ENCODE peak calls at places on chromosomes 4 and X, in nine cellular contexts. One of them, this sample, is unnamed.

GRCh38 chrX:38664285-38664684 is 102.9 kb downstream of the TSPAN7 start:
- DNase-seq in foreskin fibroblast: peak
- DNase-seq in upper lobe of right lung: no peak
- DNase-seq in GM20000: no peak
- DNase-seq in astrocyte: peak
- DNase-seq in PC-9: no peak
- DNase-seq in IMR-90: peak
- DNase-seq in glutamatergic neuron: no peak
- DNase-seq in GM12864: no peak
- DNase-seq in this sample: peak

GRCh38 chr4:122831515-122832196 is 5.0 kb downstream of the FGF2 start:
- DNase-seq in GM12864: no peak
- DNase-seq in upper lobe of right lung: no peak
- DNase-seq in foreskin fibroblast: peak
- DNase-seq in glutamatergic neuron: no peak
- DNase-seq in GM20000: no peak
- DNase-seq in IMR-90: peak
- DNase-seq in astrocyte: peak
- DNase-seq in PC-9: no peak
- DNase-seq in this sample: peak

GRCh38 chr4:139886798-139887197 is 221.2 kb downstream of the MGST2 start:
- DNase-seq in PC-9: no peak
- DNase-seq in foreskin fibroblast: no peak
- DNase-seq in astrocyte: no peak
- DNase-seq in GM20000: no peak
- DNase-seq in IMR-90: no peak
- DNase-seq in glutamatergic neuron: no peak
- DNase-seq in GM12864: no peak
- DNase-seq in upper lobe of right lung: no peak
- DNase-seq in this sample: no peak

GRCh38 chrX:139091086-139091485 is 379.6 kb upstream of the FGF13 start:
- DNase-seq in IMR-90: no peak
- DNase-seq in foreskin fibroblast: no peak
- DNase-seq in GM12864: no peak
- DNase-seq in upper lobe of right lung: no peak
- DNase-seq in astrocyte: peak
- DNase-seq in GM20000: no peak
- DNase-seq in glutamatergic neuron: no peak
- DNase-seq in PC-9: no peak
- DNase-seq in this sample: no peak

GRCh38 chr4:185088899-185089298 is 54.2 kb upstream of the SLC25A4 start:
- DNase-seq in IMR-90: no peak
- DNase-seq in glutamatergic neuron: no peak
- DNase-seq in astrocyte: no peak
- DNase-seq in GM12864: no peak
- DNase-seq in GM20000: no peak
- DNase-seq in foreskin fibroblast: no peak
- DNase-seq in PC-9: no peak
- DNase-seq in upper lobe of right lung: no peak
- DNase-seq in this sample: no peak

GRCh38 chr4:16772366-16772850 is 126.0 kb downstream of the LDB2 start:
- DNase-seq in IMR-90: peak
- DNase-seq in glutamatergic neuron: no peak
- DNase-seq in foreskin fibroblast: peak
- DNase-seq in astrocyte: no peak
- DNase-seq in PC-9: no peak
- DNase-seq in GM20000: no peak
- DNase-seq in upper lobe of right lung: no peak
- DNase-seq in GM12864: no peak
- DNase-seq in this sample: no peak

GRCh38 chr4:78691971-78692814 is 84.0 kb upstream of the BMP2K start:
- DNase-seq in foreskin fibroblast: no peak
- DNase-seq in glutamatergic neuron: no peak
- DNase-seq in astrocyte: no peak
- DNase-seq in GM12864: no peak
- DNase-seq in GM20000: peak
- DNase-seq in upper lobe of right lung: no peak
- DNase-seq in PC-9: no peak
- DNase-seq in IMR-90: peak
- DNase-seq in this sample: no peak

GRCh38 chr4:39339968-39340367 is 26.2 kb downstream of the RFC1 start:
- DNase-seq in PC-9: no peak
- DNase-seq in glutamatergic neuron: no peak
- DNase-seq in IMR-90: no peak
- DNase-seq in foreskin fibroblast: no peak
- DNase-seq in astrocyte: no peak
- DNase-seq in GM12864: no peak
- DNase-seq in upper lobe of right lung: no peak
- DNase-seq in GM20000: no peak
- DNase-seq in this sample: no peak

GRCh38 chrX:137747231-137747630 is 181.3 kb downstream of the ZIC3 start:
- DNase-seq in glutamatergic neuron: no peak
- DNase-seq in IMR-90: no peak
- DNase-seq in foreskin fibroblast: no peak
- DNase-seq in astrocyte: no peak
- DNase-seq in PC-9: no peak
- DNase-seq in GM20000: no peak
- DNase-seq in GM12864: no peak
- DNase-seq in upper lobe of right lung: no peak
- DNase-seq in this sample: no peak

GRCh38 chrX:63275127-63275526 is 76.0 kb downstream of the SPIN4 start:
- DNase-seq in upper lobe of right lung: no peak
- DNase-seq in IMR-90: peak
- DNase-seq in PC-9: peak
- DNase-seq in GM12864: no peak
- DNase-seq in glutamatergic neuron: peak
- DNase-seq in foreskin fibroblast: peak
- DNase-seq in astrocyte: no peak
- DNase-seq in GM20000: peak
- DNase-seq in this sample: peak

GRCh38 chr4:53532521-53532920 is 58.8 kb downstream of the LNX1 start:
- DNase-seq in GM12864: no peak
- DNase-seq in glutamatergic neuron: no peak
- DNase-seq in upper lobe of right lung: no peak
- DNase-seq in IMR-90: peak
- DNase-seq in astrocyte: peak
- DNase-seq in PC-9: no peak
- DNase-seq in foreskin fibroblast: no peak
- DNase-seq in GM20000: no peak
- DNase-seq in this sample: no peak

GRCh38 chrX:43655151-43655676 is 885 bp upstream of the MAOA start:
- DNase-seq in GM20000: no peak
- DNase-seq in upper lobe of right lung: peak
- DNase-seq in glutamatergic neuron: peak
- DNase-seq in GM12864: no peak
- DNase-seq in astrocyte: peak
- DNase-seq in PC-9: no peak
- DNase-seq in IMR-90: peak
- DNase-seq in foreskin fibroblast: peak
- DNase-seq in this sample: peak

GRCh38 chrX:40097492-40098263 is at the start of gene BCOR:
- DNase-seq in foreskin fibroblast: peak
- DNase-seq in PC-9: peak
- DNase-seq in GM20000: peak
- DNase-seq in astrocyte: no peak
- DNase-seq in IMR-90: peak
- DNase-seq in glutamatergic neuron: peak
- DNase-seq in upper lobe of right lung: peak
- DNase-seq in GM12864: no peak
- DNase-seq in this sample: no peak

GRCh38 chr4:150569384-150569987 is 12.5 kb upstream of the MAB21L2 start:
- DNase-seq in astrocyte: peak
- DNase-seq in PC-9: no peak
- DNase-seq in glutamatergic neuron: no peak
- DNase-seq in GM12864: no peak
- DNase-seq in upper lobe of right lung: no peak
- DNase-seq in foreskin fibroblast: peak
- DNase-seq in GM20000: no peak
- DNase-seq in IMR-90: peak
- DNase-seq in this sample: no peak

GRCh38 chr4:2651546-2651945 is 104.6 kb downstream of the TNIP2 start:
- DNase-seq in upper lobe of right lung: peak
- DNase-seq in GM12864: no peak
- DNase-seq in IMR-90: no peak
- DNase-seq in glutamatergic neuron: no peak
- DNase-seq in foreskin fibroblast: no peak
- DNase-seq in GM20000: no peak
- DNase-seq in astrocyte: no peak
- DNase-seq in PC-9: no peak
- DNase-seq in this sample: no peak

GRCh38 chr4:3046149-3046548 is 28.2 kb downstream of the HTT-AS start:
- DNase-seq in astrocyte: no peak
- DNase-seq in GM20000: no peak
- DNase-seq in IMR-90: no peak
- DNase-seq in PC-9: no peak
- DNase-seq in glutamatergic neuron: no peak
- DNase-seq in upper lobe of right lung: no peak
- DNase-seq in GM12864: peak
- DNase-seq in foreskin fibroblast: no peak
- DNase-seq in this sample: no peak

GRCh38 chr4:445410-445809 is 53.5 kb downstream of the ZNF721 start:
- DNase-seq in GM20000: no peak
- DNase-seq in astrocyte: no peak
- DNase-seq in IMR-90: no peak
- DNase-seq in foreskin fibroblast: no peak
- DNase-seq in upper lobe of right lung: no peak
- DNase-seq in GM12864: no peak
- DNase-seq in PC-9: no peak
- DNase-seq in glutamatergic neuron: no peak
- DNase-seq in this sample: no peak
- TF ChIP-seq CTCF in GM20000: no peak
- TF ChIP-seq CTCF in astrocyte: no peak
- TF ChIP-seq CTCF in IMR-90: no peak
- TF ChIP-seq CTCF in foreskin fibroblast: no peak
- TF ChIP-seq CTCF in upper lobe of right lung: no peak
- TF ChIP-seq CTCF in GM12864: no peak
- TF ChIP-seq CTCF in PC-9: no peak
- TF ChIP-seq CTCF in glutamatergic neuron: no peak
- TF ChIP-seq CTCF in this sample: no peak

GRCh38 chrX:119945481-119945880 is 1.9 kb upstream of the NKAP start:
- DNase-seq in astrocyte: no peak
- DNase-seq in foreskin fibroblast: no peak
- DNase-seq in GM12864: no peak
- DNase-seq in upper lobe of right lung: no peak
- DNase-seq in PC-9: no peak
- DNase-seq in IMR-90: no peak
- DNase-seq in glutamatergic neuron: no peak
- DNase-seq in GM20000: no peak
- DNase-seq in this sample: no peak

GRCh38 chrX:119943185-119943988 is at the start of gene NKAP:
- DNase-seq in foreskin fibroblast: peak
- DNase-seq in GM20000: peak
- DNase-seq in PC-9: peak
- DNase-seq in glutamatergic neuron: peak
- DNase-seq in GM12864: peak
- DNase-seq in astrocyte: peak
- DNase-seq in IMR-90: peak
- DNase-seq in upper lobe of right lung: peak
- DNase-seq in this sample: peak

GRCh38 chrX:119942831-119943184 is 743 bp downstream of the NKAP start:
- DNase-seq in GM20000: peak
- DNase-seq in upper lobe of right lung: no peak
- DNase-seq in glutamatergic neuron: no peak
- DNase-seq in foreskin fibroblast: no peak
- DNase-seq in IMR-90: peak
- DNase-seq in GM12864: no peak
- DNase-seq in PC-9: no peak
- DNase-seq in astrocyte: peak
- DNase-seq in this sample: peak

GRCh38 chrX:119954374-119954773 is 10.8 kb upstream of the NKAP start:
- DNase-seq in glutamatergic neuron: no peak
- DNase-seq in PC-9: no peak
- DNase-seq in IMR-90: no peak
- DNase-seq in GM12864: no peak
- DNase-seq in upper lobe of right lung: no peak
- DNase-seq in GM20000: no peak
- DNase-seq in foreskin fibroblast: no peak
- DNase-seq in astrocyte: no peak
- DNase-seq in this sample: no peak

DNA sequence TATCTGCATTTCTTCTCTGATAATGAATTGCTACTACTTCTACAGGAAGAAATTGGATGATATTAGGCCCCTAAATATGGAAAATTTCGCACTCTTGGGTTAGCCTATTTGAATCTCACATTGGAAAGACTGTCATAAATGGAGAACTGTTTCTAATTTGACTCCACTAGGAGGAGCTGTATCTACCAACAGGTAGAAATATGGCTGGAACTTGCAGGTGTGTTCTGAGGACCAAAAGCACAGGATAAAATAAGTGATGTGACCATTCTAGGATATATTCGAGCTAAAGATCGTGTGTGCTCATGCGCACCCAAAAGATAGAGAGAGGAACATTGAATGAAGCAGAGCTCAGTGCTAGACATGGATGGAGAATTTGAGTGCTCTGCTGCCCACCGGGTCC is 4.8 kb upstream of the NKAP start:
- DNase-seq in GM12864: no peak
- DNase-seq in astrocyte: no peak
- DNase-seq in upper lobe of right lung: no peak
- DNase-seq in IMR-90: no peak
- DNase-seq in glutamatergic neuron: no peak
- DNase-seq in PC-9: no peak
- DNase-seq in foreskin fibroblast: no peak
- DNase-seq in GM20000: no peak
- DNase-seq in this sample: no peak
- TF ChIP-seq CTCF in GM12864: peak
- TF ChIP-seq CTCF in astrocyte: peak
- TF ChIP-seq CTCF in upper lobe of right lung: no peak
- TF ChIP-seq CTCF in IMR-90: no peak
- TF ChIP-seq CTCF in glutamatergic neuron: peak
- TF ChIP-seq CTCF in PC-9: peak
- TF ChIP-seq CTCF in foreskin fibroblast: no peak
- TF ChIP-seq CTCF in GM20000: no peak
- TF ChIP-seq CTCF in this sample: no peak

GRCh38 chrX:155819525-155819924 is 61.6 kb upstream of the VAMP7 start:
- DNase-seq in foreskin fibroblast: peak
- DNase-seq in PC-9: no peak
- DNase-seq in glutamatergic neuron: no peak
- DNase-seq in IMR-90: no peak
- DNase-seq in GM20000: no peak
- DNase-seq in upper lobe of right lung: no peak
- DNase-seq in astrocyte: no peak
- DNase-seq in GM12864: no peak
- DNase-seq in this sample: peak

GRCh38 chrX:155819966-155820491 is 61.1 kb upstream of the VAMP7 start:
- DNase-seq in foreskin fibroblast: peak
- DNase-seq in PC-9: peak
- DNase-seq in IMR-90: peak
- DNase-seq in GM20000: peak
- DNase-seq in astrocyte: peak
- DNase-seq in glutamatergic neuron: peak
- DNase-seq in GM12864: peak
- DNase-seq in upper lobe of right lung: no peak
- DNase-seq in this sample: peak
- TF ChIP-seq CTCF in foreskin fibroblast: peak
- TF ChIP-seq CTCF in PC-9: peak
- TF ChIP-seq CTCF in IMR-90: peak
- TF ChIP-seq CTCF in GM20000: peak
- TF ChIP-seq CTCF in astrocyte: peak
- TF ChIP-seq CTCF in glutamatergic neuron: peak
- TF ChIP-seq CTCF in GM12864: peak
- TF ChIP-seq CTCF in upper lobe of right lung: peak
- TF ChIP-seq CTCF in this sample: peak

GRCh38 chrX:136339702-136340101 is 38.9 kb downstream of the ADGRG4 start:
- DNase-seq in foreskin fibroblast: no peak
- DNase-seq in IMR-90: no peak
- DNase-seq in upper lobe of right lung: no peak
- DNase-seq in glutamatergic neuron: no peak
- DNase-seq in GM12864: no peak
- DNase-seq in PC-9: no peak
- DNase-seq in GM20000: no peak
- DNase-seq in astrocyte: no peak
- DNase-seq in this sample: no peak

GRCh38 chrX:136336623-136337022 is 35.9 kb downstream of the ADGRG4 start:
- DNase-seq in upper lobe of right lung: no peak
- DNase-seq in glutamatergic neuron: no peak
- DNase-seq in PC-9: no peak
- DNase-seq in GM12864: no peak
- DNase-seq in IMR-90: no peak
- DNase-seq in astrocyte: no peak
- DNase-seq in foreskin fibroblast: peak
- DNase-seq in GM20000: no peak
- DNase-seq in this sample: no peak
- TF ChIP-seq CTCF in upper lobe of right lung: no peak
- TF ChIP-seq CTCF in glutamatergic neuron: peak
- TF ChIP-seq CTCF in PC-9: peak
- TF ChIP-seq CTCF in GM12864: peak
- TF ChIP-seq CTCF in IMR-90: peak
- TF ChIP-seq CTCF in astrocyte: peak
- TF ChIP-seq CTCF in foreskin fibroblast: no peak
- TF ChIP-seq CTCF in GM20000: peak
- TF ChIP-seq CTCF in this sample: peak